ENCODE peak calls at places on chromosomes 12 and 14, in five cellular contexts. O is body of pancreas; N is Caki2; A is CD8-positive, alpha-beta T cell; S is glutamatergic neuron. W is an unnamed sample.

GRCh38 chr12:132196038-132196872 is 52.0 kb downstream of the NOC4L start:
- DNase-seq in O (no peak), N (no peak), S (peak), A (no peak), W (no peak)

GRCh38 chr12:1630081-1630826 is 1.2 kb downstream of the WNT5B start:
- DNase-seq in O (peak), A (peak), S (peak), N (peak), W (peak)

GRCh38 chr12:132160671-132161045 is 16.4 kb downstream of the NOC4L start:
- DNase-seq in A (no peak), O (no peak), N (no peak), S (no peak), W (no peak)

GRCh38 chr12:113818833-113819232 is 147.3 kb downstream of the RBM19 start:
- DNase-seq in A (no peak), O (no peak), N (no peak), S (peak), W (no peak)

GRCh38 chr14:67186369-67186768 is 2.9 kb upstream of the GARIN2 start:
- DNase-seq in O (no peak), N (no peak), A (no peak), S (no peak), W (no peak)

GRCh38 chr12:124927325-124928094 is 13.1 kb upstream of the UBC start:
- DNase-seq in O (peak), A (peak), S (peak), N (peak), W (peak)

GRCh38 chr14:101347893-101348777 is 213.2 kb upstream of the DIO3 start:
- DNase-seq in N (no peak), S (no peak), O (no peak), A (no peak), W (no peak)

GRCh38 chr14:51224551-51224950 is 15.5 kb upstream of the TMX1 start:
- DNase-seq in N (no peak), S (no peak), A (no peak), O (no peak), W (no peak)

W was measured in LoVo.